ENCODE peak calls at places on chromosome 15, in six cellular contexts. One of them, this sample, is unnamed. For H3K9me3, the result is how much of the 10 kb centered on the place peaks cover.

GRCh38 chr15:51107612-51108011 is 12.9 kb upstream of the TNFAIP8L3 start:
- DNase-seq in mesenchymal stem cell: no peak
- DNase-seq in neuronal stem cell: no peak
- DNase-seq in H9: no peak
- DNase-seq in H1: no peak
- DNase-seq in trophoblast cell: no peak
- DNase-seq in this sample: no peak

GRCh38 chr15:69782809-69783208 is 314.9 kb downstream of the TLE3 start:
- DNase-seq in mesenchymal stem cell: no peak
- DNase-seq in neuronal stem cell: no peak
- DNase-seq in H9: no peak
- DNase-seq in H1: no peak
- DNase-seq in trophoblast cell: no peak
- DNase-seq in this sample: no peak

GRCh38 chr15:32818758-32819405 is 101.1 kb downstream of the GREM1 start:
- DNase-seq in mesenchymal stem cell: peak
- DNase-seq in neuronal stem cell: no peak
- DNase-seq in H9: no peak
- DNase-seq in H1: no peak
- DNase-seq in trophoblast cell: no peak
- DNase-seq in this sample: peak

GRCh38 chr15:70935631-70936030 is 43.0 kb downstream of the LRRC49 start:
- DNase-seq in mesenchymal stem cell: no peak
- DNase-seq in neuronal stem cell: no peak
- DNase-seq in H9: no peak
- DNase-seq in H1: no peak
- DNase-seq in trophoblast cell: no peak
- DNase-seq in this sample: no peak

GRCh38 chr15:81176291-81176893 is 20.3 kb upstream of the IL16 start:
- DNase-seq in mesenchymal stem cell: no peak
- DNase-seq in neuronal stem cell: no peak
- DNase-seq in H9: peak
- DNase-seq in H1: no peak
- DNase-seq in trophoblast cell: no peak
- DNase-seq in this sample: no peak

GRCh38 chr15:92843819-92844218 is 56.3 kb upstream of the CHD2 start:
- DNase-seq in mesenchymal stem cell: no peak
- DNase-seq in neuronal stem cell: no peak
- DNase-seq in H9: no peak
- DNase-seq in H1: no peak
- DNase-seq in trophoblast cell: no peak
- DNase-seq in this sample: no peak

GRCh38 chr15:64009241-64009640 is 37.0 kb downstream of the DAPK2 start:
- DNase-seq in mesenchymal stem cell: no peak
- DNase-seq in neuronal stem cell: no peak
- DNase-seq in H9: no peak
- DNase-seq in H1: no peak
- DNase-seq in trophoblast cell: no peak
- DNase-seq in this sample: no peak

GRCh38 chr15:55681631-55682030 is 61.3 kb downstream of the PRTG start:
- DNase-seq in mesenchymal stem cell: no peak
- DNase-seq in neuronal stem cell: no peak
- DNase-seq in H9: no peak
- DNase-seq in H1: no peak
- DNase-seq in trophoblast cell: no peak
- DNase-seq in this sample: no peak

GRCh38 chr15:92394327-92395175 is 870 bp downstream of the ST8SIA2 start:
- DNase-seq in mesenchymal stem cell: no peak
- DNase-seq in neuronal stem cell: peak
- DNase-seq in H9: peak
- DNase-seq in H1: no peak
- DNase-seq in trophoblast cell: no peak
- DNase-seq in this sample: no peak

GRCh38 chr15:47991376-47991775 is 129.4 kb upstream of the SLC24A5 start:
- DNase-seq in mesenchymal stem cell: peak
- DNase-seq in neuronal stem cell: no peak
- DNase-seq in H9: no peak
- DNase-seq in H1: no peak
- DNase-seq in trophoblast cell: no peak
- DNase-seq in this sample: peak

GRCh38 chr15:34584321-34584668 is 844 bp upstream of the GOLGA8B start:
- DNase-seq in mesenchymal stem cell: no peak
- DNase-seq in neuronal stem cell: peak
- DNase-seq in H9: no peak
- DNase-seq in H1: no peak
- DNase-seq in trophoblast cell: no peak
- DNase-seq in this sample: no peak

GRCh38 chr15:38819343-38819858 is 254.8 kb upstream of the RASGRP1 start:
- DNase-seq in mesenchymal stem cell: no peak
- DNase-seq in neuronal stem cell: no peak
- DNase-seq in H9: no peak
- DNase-seq in H1: no peak
- DNase-seq in trophoblast cell: no peak
- DNase-seq in this sample: no peak

GRCh38 chr15:31266712-31267111 is 59.9 kb upstream of the KLF13 start:
- DNase-seq in mesenchymal stem cell: no peak
- DNase-seq in neuronal stem cell: no peak
- DNase-seq in H9: peak
- DNase-seq in H1: no peak
- DNase-seq in trophoblast cell: no peak
- DNase-seq in this sample: no peak

GRCh38 chr15:80587816-80588456 is 107.2 kb upstream of the ABHD17C start:
- DNase-seq in mesenchymal stem cell: peak
- DNase-seq in neuronal stem cell: no peak
- DNase-seq in H9: peak
- DNase-seq in H1: no peak
- DNase-seq in trophoblast cell: peak
- DNase-seq in this sample: peak

GRCh38 chr15:38084289-38084688 is 149.8 kb downstream of the TMCO5A start:
- DNase-seq in mesenchymal stem cell: peak
- DNase-seq in neuronal stem cell: no peak
- DNase-seq in H9: no peak
- DNase-seq in H1: no peak
- DNase-seq in trophoblast cell: no peak
- DNase-seq in this sample: peak

GRCh38 chr15:33218071-33218491 is 23.6 kb upstream of the FMN1 start:
- DNase-seq in mesenchymal stem cell: no peak
- DNase-seq in neuronal stem cell: no peak
- DNase-seq in H9: no peak
- DNase-seq in H1: no peak
- DNase-seq in trophoblast cell: no peak
- DNase-seq in this sample: no peak

GRCh38 chr15:31312220-31312619 is 14.4 kb upstream of the KLF13 start:
- DNase-seq in mesenchymal stem cell: no peak
- DNase-seq in neuronal stem cell: no peak
- DNase-seq in H9: peak
- DNase-seq in H1: no peak
- DNase-seq in trophoblast cell: no peak
- DNase-seq in this sample: no peak

GRCh38 chr15:32851619-32852416 is 134.0 kb downstream of the GREM1 start:
- DNase-seq in mesenchymal stem cell: no peak
- DNase-seq in neuronal stem cell: no peak
- DNase-seq in H9: no peak
- DNase-seq in H1: no peak
- DNase-seq in trophoblast cell: no peak
- DNase-seq in this sample: peak

GRCh38 chr15:82539690-82540054 is 585 bp downstream of the RPS17 start:
- DNase-seq in mesenchymal stem cell: no peak
- DNase-seq in neuronal stem cell: no peak
- DNase-seq in H9: no peak
- DNase-seq in H1: no peak
- DNase-seq in trophoblast cell: peak
- DNase-seq in this sample: no peak

GRCh38 chr15:37907136-37907535 is 27.3 kb upstream of the TMCO5A start:
- DNase-seq in mesenchymal stem cell: peak
- DNase-seq in neuronal stem cell: no peak
- DNase-seq in H9: no peak
- DNase-seq in H1: no peak
- DNase-seq in trophoblast cell: no peak
- DNase-seq in this sample: peak

GRCh38 chr15:88335074-88335473 is 78.5 kb upstream of the NTRK3 start:
- DNase-seq in mesenchymal stem cell: no peak
- DNase-seq in neuronal stem cell: no peak
- DNase-seq in H9: no peak
- DNase-seq in H1: no peak
- DNase-seq in trophoblast cell: no peak
- DNase-seq in this sample: no peak

GRCh38 chr15:68783226-68784054 is 37.3 kb downstream of the ANP32A start:
- DNase-seq in mesenchymal stem cell: peak
- DNase-seq in neuronal stem cell: no peak
- DNase-seq in H9: peak
- DNase-seq in H1: no peak
- DNase-seq in trophoblast cell: peak
- DNase-seq in this sample: no peak

DNA sequence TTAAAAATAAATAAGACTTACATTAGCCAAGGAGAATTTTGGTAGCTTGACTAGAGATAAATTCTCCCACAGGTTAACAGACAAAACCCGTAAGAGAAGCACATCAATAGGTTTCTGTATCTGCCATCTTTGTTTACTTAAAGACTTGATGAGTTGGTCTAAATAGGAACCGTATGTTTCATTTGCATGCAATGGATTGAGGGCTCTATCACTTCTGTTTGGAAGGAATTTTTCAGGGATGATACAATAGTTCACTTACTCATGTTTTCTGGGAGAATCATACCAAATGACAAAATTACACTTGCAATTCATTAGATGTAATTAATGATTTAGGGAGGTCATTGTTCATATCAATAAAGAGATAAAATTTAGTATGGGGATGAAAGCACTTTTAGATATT is 631.5 kb upstream of the NR2F2 start:
- DNase-seq in mesenchymal stem cell: peak
- DNase-seq in neuronal stem cell: no peak
- DNase-seq in H9: no peak
- DNase-seq in H1: no peak
- DNase-seq in trophoblast cell: no peak
- DNase-seq in this sample: peak
- H3K9me3 ChIP-seq in mesenchymal stem cell: half or more
- H3K9me3 ChIP-seq in neuronal stem cell: half or more
- H3K9me3 ChIP-seq in H9: under half
- H3K9me3 ChIP-seq in H1: under half
- H3K9me3 ChIP-seq in trophoblast cell: under half
- H3K9me3 ChIP-seq in this sample: under half

GRCh38 chr15:52163321-52164190 is 27.6 kb downstream of the GNB5 start:
- DNase-seq in mesenchymal stem cell: no peak
- DNase-seq in neuronal stem cell: no peak
- DNase-seq in H9: peak
- DNase-seq in H1: no peak
- DNase-seq in trophoblast cell: no peak
- DNase-seq in this sample: no peak

GRCh38 chr15:52161406-52161966 is 29.7 kb downstream of the GNB5 start:
- DNase-seq in mesenchymal stem cell: no peak
- DNase-seq in neuronal stem cell: no peak
- DNase-seq in H9: no peak
- DNase-seq in H1: no peak
- DNase-seq in trophoblast cell: no peak
- DNase-seq in this sample: no peak

GRCh38 chr15:52162876-52163275 is 28.3 kb downstream of the GNB5 start:
- DNase-seq in mesenchymal stem cell: no peak
- DNase-seq in neuronal stem cell: no peak
- DNase-seq in H9: no peak
- DNase-seq in H1: no peak
- DNase-seq in trophoblast cell: no peak
- DNase-seq in this sample: no peak

GRCh38 chr15:52164631-52165265 is 26.4 kb downstream of the GNB5 start:
- DNase-seq in mesenchymal stem cell: peak
- DNase-seq in neuronal stem cell: no peak
- DNase-seq in H9: no peak
- DNase-seq in H1: no peak
- DNase-seq in trophoblast cell: no peak
- DNase-seq in this sample: peak

DNA sequence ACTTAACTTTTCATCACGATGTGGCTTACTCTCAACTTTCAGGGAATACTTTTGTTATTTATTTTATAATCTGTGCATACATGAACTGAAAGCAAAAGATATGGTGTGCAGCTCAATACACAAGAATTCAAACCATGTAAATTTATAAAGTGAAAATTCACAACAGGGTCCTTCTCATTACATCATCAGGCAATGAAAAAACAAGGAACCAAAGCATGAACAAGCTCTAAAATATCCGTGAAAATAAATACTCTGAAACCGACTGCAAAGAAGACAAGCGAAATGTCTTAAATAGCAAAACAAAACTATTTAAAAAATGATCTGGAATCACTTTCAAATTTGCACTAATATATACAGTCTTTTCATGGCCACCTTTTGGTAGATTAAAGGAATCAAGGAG is 28.9 kb downstream of the GNB5 start:
- DNase-seq in mesenchymal stem cell: no peak
- DNase-seq in neuronal stem cell: no peak
- DNase-seq in H9: no peak
- DNase-seq in H1: no peak
- DNase-seq in trophoblast cell: no peak
- DNase-seq in this sample: peak
- H3K14ac ChIP-seq in mesenchymal stem cell: no peak
- H3K14ac ChIP-seq in neuronal stem cell: no peak
- H3K14ac ChIP-seq in H9: no peak
- H3K14ac ChIP-seq in H1: no peak
- H3K14ac ChIP-seq in trophoblast cell: no peak
- H3K14ac ChIP-seq in this sample: peak

GRCh38 chr15:25242957-25243799 is 195.6 kb downstream of the UBE3A start:
- DNase-seq in mesenchymal stem cell: no peak
- DNase-seq in neuronal stem cell: no peak
- DNase-seq in H9: peak
- DNase-seq in H1: no peak
- DNase-seq in trophoblast cell: no peak
- DNase-seq in this sample: no peak
- H3K9me3 ChIP-seq in mesenchymal stem cell: under half
- H3K9me3 ChIP-seq in neuronal stem cell: under half
- H3K9me3 ChIP-seq in H9: under half
- H3K9me3 ChIP-seq in H1: half or more
- H3K9me3 ChIP-seq in trophoblast cell: half or more
- H3K9me3 ChIP-seq in this sample: half or more

GRCh38 chr15:97171556-97171955 is 788.9 kb upstream of the ARRDC4 start:
- DNase-seq in mesenchymal stem cell: no peak
- DNase-seq in neuronal stem cell: no peak
- DNase-seq in H9: no peak
- DNase-seq in H1: no peak
- DNase-seq in trophoblast cell: no peak
- DNase-seq in this sample: no peak

DNA sequence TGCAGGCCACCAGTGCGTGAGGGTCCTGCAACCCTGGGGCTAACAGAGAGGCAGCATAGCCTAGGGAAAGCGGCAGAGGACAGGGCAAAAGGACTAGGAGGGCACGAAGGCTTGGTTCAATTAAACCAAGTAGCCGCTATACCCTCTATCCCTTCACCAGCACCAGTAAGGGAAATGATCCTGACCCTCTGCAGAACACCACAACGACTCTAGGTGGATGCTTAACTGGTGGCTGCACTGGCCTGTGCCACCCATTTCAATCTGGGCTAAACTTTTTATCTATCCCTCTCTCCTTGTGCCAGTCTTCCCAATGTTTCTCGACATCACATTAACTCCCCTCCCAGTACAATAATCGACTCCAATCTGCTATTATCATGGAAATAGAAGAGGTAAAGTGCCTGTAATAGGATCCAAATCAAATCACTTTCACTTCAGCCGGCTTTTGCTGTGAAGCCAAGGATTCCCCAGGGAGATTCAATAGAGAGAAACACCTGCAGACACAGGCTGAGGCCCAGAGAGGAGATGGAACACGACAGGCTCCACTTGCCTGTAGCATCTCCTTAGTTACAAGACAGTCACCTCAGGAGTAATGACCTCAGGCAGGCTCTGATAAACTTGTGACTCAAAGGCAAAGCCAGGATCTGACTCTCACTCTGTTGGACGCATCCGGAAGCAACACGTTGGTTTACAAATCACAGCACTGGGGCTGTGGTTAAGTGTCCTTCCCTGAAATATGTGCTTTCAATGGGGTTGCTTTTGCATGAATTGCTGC is 791.6 kb upstream of the ARRDC4 start:
- DNase-seq in mesenchymal stem cell: peak
- DNase-seq in neuronal stem cell: no peak
- DNase-seq in H9: no peak
- DNase-seq in H1: no peak
- DNase-seq in trophoblast cell: peak
- DNase-seq in this sample: no peak
- H3K14ac ChIP-seq in mesenchymal stem cell: no peak
- H3K14ac ChIP-seq in neuronal stem cell: no peak
- H3K14ac ChIP-seq in H9: no peak
- H3K14ac ChIP-seq in H1: no peak
- H3K14ac ChIP-seq in trophoblast cell: no peak
- H3K14ac ChIP-seq in this sample: no peak